ENCODE peak calls at places on chromosomes 12 and 14, in four cellular contexts. One of them, this sample, is unnamed.
A peak's percentile ranks its signal among the peaks of the same experiment; 100 is the strongest.

GRCh38 chr12:117577122-117577657 is 215.8 kb upstream of the NOS1 start:
- DNase-seq in prostate gland: no peak
- DNase-seq in cardiac muscle cell: no peak
- DNase-seq in HCT116: no peak
- DNase-seq in this sample: no peak

GRCh38 chr14:64698899-64699298 is 5.3 kb upstream of the PLEKHG3 start:
- DNase-seq in prostate gland: no peak
- DNase-seq in cardiac muscle cell: no peak
- DNase-seq in HCT116: no peak
- DNase-seq in this sample: no peak

GRCh38 chr14:38108681-38109080 is 99.0 kb upstream of the SSTR1 start:
- DNase-seq in prostate gland: no peak
- DNase-seq in cardiac muscle cell: no peak
- DNase-seq in HCT116: no peak
- DNase-seq in this sample: no peak

GRCh38 chr12:117803013-117803412 is 165.8 kb downstream of the KSR2 start:
- DNase-seq in prostate gland: peak; percentile 92
- DNase-seq in cardiac muscle cell: no peak
- DNase-seq in HCT116: no peak
- DNase-seq in this sample: no peak

GRCh38 chr12:76080729-76081415 is 3.6 kb downstream of the NAP1L1 start:
- DNase-seq in prostate gland: no peak
- DNase-seq in cardiac muscle cell: no peak
- DNase-seq in HCT116: no peak
- DNase-seq in this sample: no peak

GRCh38 chr14:87745507-87746118 is 247.4 kb downstream of the GALC start:
- DNase-seq in prostate gland: no peak
- DNase-seq in cardiac muscle cell: peak; percentile 40
- DNase-seq in HCT116: peak; percentile 3
- DNase-seq in this sample: no peak

GRCh38 chr12:117408161-117408791 is 46.9 kb upstream of the NOS1 start:
- DNase-seq in prostate gland: peak; percentile 74
- DNase-seq in cardiac muscle cell: peak; percentile 47
- DNase-seq in HCT116: no peak
- DNase-seq in this sample: no peak

GRCh38 chr12:72570601-72571000 is 298.4 kb downstream of the TRHDE start:
- DNase-seq in prostate gland: no peak
- DNase-seq in cardiac muscle cell: no peak
- DNase-seq in HCT116: peak; percentile 3
- DNase-seq in this sample: no peak

GRCh38 chr12:41910578-41911331 is 233.9 kb downstream of the GXYLT1 start:
- DNase-seq in prostate gland: no peak
- DNase-seq in cardiac muscle cell: no peak
- DNase-seq in HCT116: no peak
- DNase-seq in this sample: no peak

GRCh38 chr14:77372304-77372841 is 4.5 kb downstream of the TMED8 start:
- DNase-seq in prostate gland: no peak
- DNase-seq in cardiac muscle cell: no peak
- DNase-seq in HCT116: no peak
- DNase-seq in this sample: no peak

GRCh38 chr14:66657780-66658179 is 149.8 kb downstream of the GPHN start:
- DNase-seq in prostate gland: no peak
- DNase-seq in cardiac muscle cell: no peak
- DNase-seq in HCT116: no peak
- DNase-seq in this sample: no peak

GRCh38 chr14:95679148-95679547 is 7.1 kb upstream of the TCL1B start:
- DNase-seq in prostate gland: no peak
- DNase-seq in cardiac muscle cell: no peak
- DNase-seq in HCT116: no peak
- DNase-seq in this sample: no peak

GRCh38 chr12:44847888-44848770 is 28.0 kb downstream of the NELL2 start:
- DNase-seq in prostate gland: no peak
- DNase-seq in cardiac muscle cell: no peak
- DNase-seq in HCT116: no peak
- DNase-seq in this sample: no peak

GRCh38 chr14:47626151-47627035 is 49.0 kb downstream of the MDGA2 start:
- DNase-seq in prostate gland: no peak
- DNase-seq in cardiac muscle cell: no peak
- DNase-seq in HCT116: no peak
- DNase-seq in this sample: no peak

GRCh38 chr14:21987937-21988336 is 314.3 kb upstream of the OR4E1 start:
- DNase-seq in prostate gland: no peak
- DNase-seq in cardiac muscle cell: peak; percentile 48
- DNase-seq in HCT116: peak; percentile 45
- DNase-seq in this sample: no peak

GRCh38 chr14:55599250-55599879 is 19.4 kb downstream of the KTN1 start:
- DNase-seq in prostate gland: no peak
- DNase-seq in cardiac muscle cell: peak; percentile 55
- DNase-seq in HCT116: peak; percentile 75
- DNase-seq in this sample: peak; percentile 32

GRCh38 chr14:66444271-66444987 is 41.7 kb upstream of the CCDC196 start:
- DNase-seq in prostate gland: no peak
- DNase-seq in cardiac muscle cell: peak; percentile 1
- DNase-seq in HCT116: no peak
- DNase-seq in this sample: no peak

GRCh38 chr12:4225571-4225970 is 48.0 kb upstream of the CCND2 start:
- DNase-seq in prostate gland: no peak
- DNase-seq in cardiac muscle cell: no peak
- DNase-seq in HCT116: no peak
- DNase-seq in this sample: no peak

GRCh38 chr14:92631098-92631497 is 117.3 kb downstream of the LGMN start:
- DNase-seq in prostate gland: no peak
- DNase-seq in cardiac muscle cell: no peak
- DNase-seq in HCT116: no peak
- DNase-seq in this sample: no peak

GRCh38 chr14:42140831-42141279 is 534.2 kb downstream of the LRFN5 start:
- DNase-seq in prostate gland: no peak
- DNase-seq in cardiac muscle cell: peak; percentile 4
- DNase-seq in HCT116: no peak
- DNase-seq in this sample: no peak

GRCh38 chr12:30925607-30926242 is 823 bp upstream of the TSPAN11 start:
- DNase-seq in prostate gland: no peak
- DNase-seq in cardiac muscle cell: no peak
- DNase-seq in HCT116: no peak
- DNase-seq in this sample: no peak

GRCh38 chr14:22268875-22269274 is 320.1 kb downstream of the DAD1 start:
- DNase-seq in prostate gland: no peak
- DNase-seq in cardiac muscle cell: peak; percentile 9
- DNase-seq in HCT116: no peak
- DNase-seq in this sample: no peak

GRCh38 chr14:68518910-68519686 is 273.8 kb downstream of the ZFP36L1 start:
- DNase-seq in prostate gland: no peak
- DNase-seq in cardiac muscle cell: peak; percentile 84
- DNase-seq in HCT116: no peak
- DNase-seq in this sample: peak; percentile 41

GRCh38 chr14:95527392-95528002 is 7.4 kb upstream of the GLRX5 start:
- DNase-seq in prostate gland: no peak
- DNase-seq in cardiac muscle cell: peak; percentile 83
- DNase-seq in HCT116: no peak
- DNase-seq in this sample: no peak

GRCh38 chr12:22283006-22283506 is 51.5 kb downstream of the ST8SIA1 start:
- DNase-seq in prostate gland: no peak
- DNase-seq in cardiac muscle cell: peak; percentile 89
- DNase-seq in HCT116: no peak
- DNase-seq in this sample: no peak

GRCh38 chr12:6462234-6462995 is 8.1 kb downstream of the VAMP1 start:
- DNase-seq in prostate gland: no peak
- DNase-seq in cardiac muscle cell: no peak
- DNase-seq in HCT116: no peak
- DNase-seq in this sample: no peak
- H3K4me3 ChIP-seq in prostate gland: no peak overlapping the region
- H3K4me3 ChIP-seq in cardiac muscle cell: no peak overlapping the region
- H3K4me3 ChIP-seq in HCT116: no peak overlapping the region
- H3K4me3 ChIP-seq in this sample: no peak overlapping the region

GRCh38 chr14:32129124-32129523 is 52.0 kb downstream of the ARHGAP5 start:
- DNase-seq in prostate gland: no peak
- DNase-seq in cardiac muscle cell: peak; percentile 38
- DNase-seq in HCT116: no peak
- DNase-seq in this sample: no peak
- H3K4me1 ChIP-seq in prostate gland: no peaks in the 10 kb centered on the region
- H3K4me1 ChIP-seq in cardiac muscle cell: no peaks in the 10 kb centered on the region
- H3K4me1 ChIP-seq in HCT116: no peaks in the 10 kb centered on the region
- H3K4me1 ChIP-seq in this sample: peaks cover 54% of the 10 kb centered on the region

GRCh38 chr12:122021193-122021821 is 377 bp upstream of the BCL7A start:
- DNase-seq in prostate gland: peak; percentile 29
- DNase-seq in cardiac muscle cell: peak; percentile 15
- DNase-seq in HCT116: no peak
- DNase-seq in this sample: peak; percentile 32
- H3K27ac ChIP-seq in prostate gland: peak overlapping the region; percentile 69
- H3K27ac ChIP-seq in cardiac muscle cell: no peak overlapping the region
- H3K27ac ChIP-seq in HCT116: peak overlapping the region; percentile 86
- H3K27ac ChIP-seq in this sample: peak overlapping the region; percentile 88

GRCh38 chr12:109892165-109892715 is 7.8 kb upstream of the TCHP start:
- DNase-seq in prostate gland: no peak
- DNase-seq in cardiac muscle cell: no peak
- DNase-seq in HCT116: no peak
- DNase-seq in this sample: no peak
- H3K4me3 ChIP-seq in prostate gland: no peak overlapping the region
- H3K4me3 ChIP-seq in cardiac muscle cell: no peak overlapping the region
- H3K4me3 ChIP-seq in HCT116: no peak overlapping the region
- H3K4me3 ChIP-seq in this sample: no peak overlapping the region

DNA sequence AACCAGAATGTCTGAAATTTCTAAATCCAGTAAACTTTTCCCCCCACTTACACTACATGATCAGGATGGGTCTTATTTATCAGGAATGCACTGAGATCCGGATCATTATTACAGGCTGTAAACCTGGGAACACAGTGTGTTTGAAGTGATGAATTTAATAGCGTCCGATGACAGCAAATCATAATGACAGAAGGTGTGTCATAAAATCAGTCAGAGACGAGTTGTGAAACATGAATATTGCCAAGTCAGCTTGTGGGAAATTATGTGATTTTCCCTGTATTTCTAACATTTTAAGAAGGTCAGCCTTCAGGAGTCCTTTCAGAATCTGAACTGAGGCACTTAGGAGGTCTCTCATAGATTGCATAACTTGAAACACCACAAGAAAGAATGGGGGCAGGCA is 36.7 kb downstream of the RERG start:
- DNase-seq in prostate gland: no peak
- DNase-seq in cardiac muscle cell: no peak
- DNase-seq in HCT116: no peak
- DNase-seq in this sample: no peak
- H3K4me1 ChIP-seq in prostate gland: peaks cover 4% of the 10 kb centered on the region
- H3K4me1 ChIP-seq in cardiac muscle cell: no peaks in the 10 kb centered on the region
- H3K4me1 ChIP-seq in HCT116: no peaks in the 10 kb centered on the region
- H3K4me1 ChIP-seq in this sample: peaks cover 7% of the 10 kb centered on the region

GRCh38 chr14:99415496-99416281 is 65.0 kb downstream of the SETD3 start:
- DNase-seq in prostate gland: peak; percentile 51
- DNase-seq in cardiac muscle cell: peak; percentile 85
- DNase-seq in HCT116: peak; percentile 69
- DNase-seq in this sample: no peak

GRCh38 chr14:99419905-99420304 is 60.8 kb downstream of the SETD3 start:
- DNase-seq in prostate gland: no peak
- DNase-seq in cardiac muscle cell: no peak
- DNase-seq in HCT116: no peak
- DNase-seq in this sample: no peak

GRCh38 chr14:99418217-99418616 is 62.4 kb downstream of the SETD3 start:
- DNase-seq in prostate gland: no peak
- DNase-seq in cardiac muscle cell: no peak
- DNase-seq in HCT116: no peak
- DNase-seq in this sample: no peak

GRCh38 chr14:99413972-99414371 is 66.7 kb downstream of the SETD3 start:
- DNase-seq in prostate gland: no peak
- DNase-seq in cardiac muscle cell: no peak
- DNase-seq in HCT116: no peak
- DNase-seq in this sample: no peak

GRCh38 chr14:99416909-99417308 is 63.8 kb downstream of the SETD3 start:
- DNase-seq in prostate gland: no peak
- DNase-seq in cardiac muscle cell: no peak
- DNase-seq in HCT116: no peak
- DNase-seq in this sample: no peak
- H3K27ac ChIP-seq in prostate gland: no peak overlapping the region
- H3K27ac ChIP-seq in cardiac muscle cell: no peak overlapping the region
- H3K27ac ChIP-seq in HCT116: no peak overlapping the region
- H3K27ac ChIP-seq in this sample: no peak overlapping the region

GRCh38 chr12:81888961-81889360 is 129.8 kb upstream of the PPFIA2 start:
- DNase-seq in prostate gland: no peak
- DNase-seq in cardiac muscle cell: no peak
- DNase-seq in HCT116: no peak
- DNase-seq in this sample: no peak
- H3K4me3 ChIP-seq in prostate gland: no peak overlapping the region
- H3K4me3 ChIP-seq in cardiac muscle cell: no peak overlapping the region
- H3K4me3 ChIP-seq in HCT116: no peak overlapping the region
- H3K4me3 ChIP-seq in this sample: no peak overlapping the region

GRCh38 chr12:84632556-84632955 is 280.0 kb downstream of the SLC6A15 start:
- DNase-seq in prostate gland: no peak
- DNase-seq in cardiac muscle cell: no peak
- DNase-seq in HCT116: no peak
- DNase-seq in this sample: no peak
- H3K4me1 ChIP-seq in prostate gland: no peaks in the 10 kb centered on the region
- H3K4me1 ChIP-seq in cardiac muscle cell: peaks cover 20% of the 10 kb centered on the region
- H3K4me1 ChIP-seq in HCT116: no peaks in the 10 kb centered on the region
- H3K4me1 ChIP-seq in this sample: no peaks in the 10 kb centered on the region

GRCh38 chr12:64621257-64621942 is 11.1 kb downstream of the RASSF3 start:
- DNase-seq in prostate gland: no peak
- DNase-seq in cardiac muscle cell: peak; percentile 34
- DNase-seq in HCT116: no peak
- DNase-seq in this sample: no peak
- H3K27ac ChIP-seq in prostate gland: no peak overlapping the region
- H3K27ac ChIP-seq in cardiac muscle cell: no peak overlapping the region
- H3K27ac ChIP-seq in HCT116: no peak overlapping the region
- H3K27ac ChIP-seq in this sample: peak overlapping the region; percentile 23

DNA sequence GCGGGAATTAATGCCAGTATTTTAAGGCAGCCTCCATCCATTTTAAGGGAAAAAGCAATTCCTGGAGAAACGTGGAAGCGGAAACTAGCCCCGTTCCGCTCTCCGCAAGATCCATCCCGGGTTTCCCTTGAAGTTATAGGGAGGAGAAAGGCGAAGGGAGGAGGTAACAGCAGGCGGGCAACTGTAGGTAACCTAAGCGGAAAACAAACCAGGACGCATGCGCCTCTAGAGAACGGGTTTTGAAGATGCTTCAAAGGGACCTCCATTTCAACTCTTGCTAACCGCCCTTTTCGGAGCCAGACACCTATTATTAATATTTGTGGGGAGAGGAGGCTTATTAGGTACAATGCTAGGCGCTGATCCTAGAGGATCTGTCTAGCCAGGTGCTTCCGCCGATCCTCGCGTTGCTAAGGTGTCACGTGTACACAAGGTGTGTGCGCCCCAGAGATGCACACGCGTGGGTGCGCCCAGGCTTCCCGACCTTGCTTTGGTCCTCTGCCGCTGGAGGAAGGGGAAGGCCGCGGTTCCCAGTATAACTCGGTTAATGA is 6.2 kb downstream of the TBX5 start:
- DNase-seq in prostate gland: no peak
- DNase-seq in cardiac muscle cell: peak; percentile 58
- DNase-seq in HCT116: peak; percentile 62
- DNase-seq in this sample: no peak
- H3K4me3 ChIP-seq in prostate gland: no peak overlapping the region
- H3K4me3 ChIP-seq in cardiac muscle cell: peak overlapping the region; percentile 97
- H3K4me3 ChIP-seq in HCT116: peak overlapping the region; percentile 43
- H3K4me3 ChIP-seq in this sample: no peak overlapping the region

This sample was measured in left ventricle myocardium inferior.